ENCODE peak calls at places on chromosome X, in nine cellular contexts. N, X, J, D, M, K, I, S and V are unnamed samples.
A peak's percentile ranks its signal among the peaks of the same experiment; 100 is the strongest.

GRCh38 chrX:150348365-150348764 is 14.8 kb upstream of the MAMLD1 start:
- DNase-seq in N (no peak), X (peak; percentile 51), J (no peak), D (no peak), M (no peak), K (no peak), I (no peak), S (no peak), V (no peak)

GRCh38 chrX:48683411-48683982 is at the start of gene WAS:
- DNase-seq in N (no peak), X (no peak), J (no peak), D (no peak), M (no peak), K (no peak), I (no peak), S (no peak), V (no peak)

GRCh38 chrX:51395807-51396728 is 63.4 kb downstream of the NUDT10 start:
- DNase-seq in N (peak; percentile 32), X (no peak), J (peak; percentile 62), D (no peak), M (peak; percentile 34), K (peak; percentile 3), I (peak; percentile 70), S (no peak), V (no peak)

GRCh38 chrX:15564981-15565579 is 35.7 kb downstream of the ACE2 start:
- DNase-seq in N (peak; percentile 76), X (peak; percentile 87), J (no peak), D (peak; percentile 0), M (peak; percentile 28), K (peak; percentile 52), I (peak; percentile 59), S (peak; percentile 20), V (peak; percentile 31)

GRCh38 chrX:128518508-128518907 is 466.3 kb upstream of the ACTRT1 start:
- DNase-seq in N (no peak), X (peak; percentile 41), J (no peak), D (no peak), M (no peak), K (peak; percentile 12), I (no peak), S (no peak), V (no peak)

GRCh38 chrX:106611323-106611681 is 476 bp upstream of the RADX start:
- DNase-seq in N (no peak), X (no peak), J (no peak), D (no peak), M (no peak), K (peak; percentile 73), I (no peak), S (no peak), V (no peak)

GRCh38 chrX:115068896-115069295 is 51.5 kb upstream of the IL13RA2 start:
- DNase-seq in N (no peak), X (no peak), J (no peak), D (no peak), M (no peak), K (no peak), I (no peak), S (no peak), V (no peak)

GRCh38 chrX:119784747-119785446 is 6.5 kb downstream of the RPL39 start:
- DNase-seq in N (peak; percentile 2), X (peak; percentile 34), J (peak; percentile 37), D (no peak), M (no peak), K (no peak), I (peak; percentile 64), S (peak; percentile 17), V (no peak)

GRCh38 chrX:77014655-77015377 is 432.4 kb upstream of the FGF16 start:
- DNase-seq in N (no peak), X (no peak), J (no peak), D (no peak), M (no peak), K (peak; percentile 79), I (no peak), S (no peak), V (no peak)

GRCh38 chrX:129665916-129666644 is 11.3 kb upstream of the APLN start:
- DNase-seq in N (no peak), X (peak; percentile 90), J (no peak), D (peak; percentile 42), M (no peak), K (no peak), I (no peak), S (peak; percentile 55), V (peak; percentile 45)

GRCh38 chrX:11040405-11040804 is 70.7 kb upstream of the HCCS start:
- DNase-seq in N (no peak), X (no peak), J (no peak), D (no peak), M (no peak), K (no peak), I (no peak), S (no peak), V (no peak)

GRCh38 chrX:15343075-15343476 is 7.8 kb upstream of the PIGA start:
- DNase-seq in N (no peak), X (peak; percentile 60), J (no peak), D (no peak), M (no peak), K (no peak), I (no peak), S (peak; percentile 48), V (peak; percentile 38)

GRCh38 chrX:47518105-47518504 is 35.1 kb upstream of the ZNF41 start:
- DNase-seq in N (no peak), X (peak; percentile 54), J (no peak), D (no peak), M (no peak), K (no peak), I (no peak), S (no peak), V (no peak)

GRCh38 chrX:73577368-73577767 is 14.4 kb downstream of the CHIC1 start:
- DNase-seq in N (peak; percentile 1), X (peak; percentile 78), J (no peak), D (no peak), M (no peak), K (peak; percentile 7), I (no peak), S (peak; percentile 82), V (peak; percentile 40)

GRCh38 chrX:45449982-45450381 is 249.3 kb upstream of the DIPK2B start:
- DNase-seq in N (no peak), X (peak; percentile 90), J (no peak), D (no peak), M (no peak), K (no peak), I (no peak), S (peak; percentile 49), V (no peak)

GRCh38 chrX:39840141-39841126 is 257.3 kb downstream of the BCOR start:
- DNase-seq in N (no peak), X (no peak), J (no peak), D (no peak), M (no peak), K (no peak), I (no peak), S (no peak), V (no peak)

GRCh38 chrX:40207626-40208025 is 109.9 kb upstream of the BCOR start:
- DNase-seq in N (no peak), X (peak; percentile 25), J (no peak), D (peak; percentile 45), M (no peak), K (no peak), I (no peak), S (peak; percentile 6), V (no peak)

GRCh38 chrX:25442501-25442900 is 426.7 kb upstream of the ARX start:
- DNase-seq in N (no peak), X (peak; percentile 4), J (no peak), D (no peak), M (no peak), K (peak; percentile 15), I (no peak), S (no peak), V (no peak)

GRCh38 chrX:97238632-97239031 is 354.9 kb downstream of the RPA4 start:
- DNase-seq in N (no peak), X (peak; percentile 83), J (no peak), D (peak; percentile 5), M (no peak), K (no peak), I (no peak), S (peak; percentile 0), V (no peak)

GRCh38 chrX:147912093-147912801 is 528 bp downstream of the FMR1 start:
- DNase-seq in N (peak; percentile 29), X (peak; percentile 49), J (no peak), D (peak; percentile 35), M (peak; percentile 29), K (peak; percentile 71), I (peak; percentile 67), S (peak; percentile 10), V (peak; percentile 10)

GRCh38 chrX:118088084-118088483 is 28.5 kb downstream of the KLHL13 start:
- DNase-seq in N (no peak), X (no peak), J (no peak), D (no peak), M (no peak), K (no peak), I (no peak), S (no peak), V (no peak)

GRCh38 chrX:144730486-144730885 is 516.8 kb upstream of the SPANXN1 start:
- DNase-seq in N (no peak), X (peak; percentile 69), J (no peak), D (no peak), M (no peak), K (no peak), I (no peak), S (no peak), V (no peak)

GRCh38 chrX:6729581-6729980 is 194.7 kb upstream of the VCX3A start:
- DNase-seq in N (no peak), X (no peak), J (no peak), D (no peak), M (no peak), K (no peak), I (no peak), S (no peak), V (no peak)

GRCh38 chrX:78659955-78660354 is 827 bp upstream of the RTL3 start:
- DNase-seq in N (no peak), X (no peak), J (no peak), D (no peak), M (no peak), K (no peak), I (no peak), S (no peak), V (no peak)

GRCh38 chrX:30734782-30735181 is 81.6 kb downstream of the GK start:
- DNase-seq in N (no peak), X (no peak), J (no peak), D (no peak), M (no peak), K (no peak), I (no peak), S (no peak), V (no peak)

GRCh38 chrX:106894978-106895452 is 8.1 kb downstream of the RIPPLY1 start:
- DNase-seq in N (peak; percentile 52), X (peak; percentile 91), J (no peak), D (peak; percentile 22), M (peak; percentile 33), K (no peak), I (no peak), S (peak; percentile 63), V (peak; percentile 38)

GRCh38 chrX:43551590-43551989 is 104.5 kb upstream of the MAOA start:
- DNase-seq in N (no peak), X (no peak), J (no peak), D (no peak), M (no peak), K (no peak), I (no peak), S (no peak), V (no peak)

GRCh38 chrX:32847921-32848320 is 363.4 kb downstream of the DMD start:
- DNase-seq in N (no peak), X (no peak), J (no peak), D (no peak), M (no peak), K (no peak), I (no peak), S (no peak), V (no peak)

GRCh38 chrX:56248492-56248891 is 16.3 kb downstream of the KLF8 start:
- DNase-seq in N (peak; percentile 51), X (peak; percentile 60), J (peak; percentile 18), D (no peak), M (peak; percentile 43), K (peak; percentile 35), I (peak; percentile 63), S (peak; percentile 6), V (peak; percentile 12)